ENCODE peak calls at places on chromosome 18, in five cellular contexts. Q is stomach, V is cardiac muscle cell, D is uterus, K is A549. Z is an unnamed sample.
A peak's percentile ranks its signal among the peaks of the same experiment; 100 is the strongest.

GRCh38 chr18:26406854-26407517 is 141.4 kb downstream of the KCTD1 start:
- DNase-seq in Q (no peak), V (no peak), D (no peak), K (no peak), Z (no peak)

GRCh38 chr18:13726972-13727331 is 479 bp downstream of the RNMT start:
- DNase-seq in Q (peak; percentile 38), V (peak; percentile 64), D (no peak), K (peak; percentile 43), Z (no peak)

GRCh38 chr18:3283908-3284307 is 22.0 kb downstream of the MYL12B start:
- DNase-seq in Q (no peak), V (no peak), D (no peak), K (no peak), Z (no peak)

GRCh38 chr18:48099481-48100167 is 169.2 kb upstream of the SMAD2 start:
- DNase-seq in Q (no peak), V (no peak), D (peak; percentile 71), K (no peak), Z (no peak)

GRCh38 chr18:13259701-13260100 is 41.1 kb downstream of the LDLRAD4 start:
- DNase-seq in Q (no peak), V (no peak), D (no peak), K (no peak), Z (no peak)

GRCh38 chr18:13136056-13136688 is 82.4 kb upstream of the LDLRAD4 start:
- DNase-seq in Q (no peak), V (no peak), D (no peak), K (no peak), Z (no peak)

GRCh38 chr18:25103468-25104155 is 248.4 kb downstream of the ZNF521 start:
- DNase-seq in Q (no peak), V (no peak), D (no peak), K (no peak), Z (no peak)

GRCh38 chr18:49510393-49511115 is 23.5 kb upstream of the C18orf32 start:
- DNase-seq in Q (peak; percentile 38), V (peak; percentile 70), D (peak; percentile 32), K (peak; percentile 54), Z (no peak)

GRCh38 chr18:12236934-12237832 is 17.0 kb upstream of the CIDEA start:
- DNase-seq in Q (peak; percentile 75), V (peak; percentile 73), D (peak; percentile 65), K (peak; percentile 57), Z (no peak)

GRCh38 chr18:13725566-13726227 is 661 bp downstream of the FAM210A start:
- DNase-seq in Q (no peak), V (peak; percentile 7), D (no peak), K (peak; percentile 1), Z (no peak)

GRCh38 chr18:50662775-50663383 is 103.0 kb downstream of the MAPK4 start:
- DNase-seq in Q (no peak), V (no peak), D (no peak), K (no peak), Z (no peak)

GRCh38 chr18:3360211-3360610 is 89.8 kb upstream of the TGIF1 start:
- DNase-seq in Q (no peak), V (no peak), D (no peak), K (no peak), Z (no peak)

GRCh38 chr18:74454279-74454741 is 2.8 kb downstream of the DIPK1C start:
- DNase-seq in Q (no peak), V (no peak), D (no peak), K (no peak), Z (no peak)

GRCh38 chr18:11178951-11179549 is 29.7 kb upstream of the PIEZO2 start:
- DNase-seq in Q (no peak), V (peak; percentile 84), D (peak; percentile 48), K (no peak), Z (no peak)

GRCh38 chr18:53796042-53796729 is 428.3 kb downstream of the MBD2 start:
- DNase-seq in Q (no peak), V (peak; percentile 90), D (no peak), K (peak; percentile 7), Z (peak; percentile 59)

GRCh38 chr18:49753643-49754042 is 59.7 kb downstream of the ACAA2 start:
- DNase-seq in Q (no peak), V (no peak), D (no peak), K (no peak), Z (no peak)

GRCh38 chr18:37362158-37362890 is 203.3 kb downstream of the CELF4 start:
- DNase-seq in Q (no peak), V (no peak), D (no peak), K (no peak), Z (no peak)
- H3K27ac ChIP-seq in Q (no peak overlapping the region), V (no peak overlapping the region), D (no peak overlapping the region), K (no peak overlapping the region), Z (no peak overlapping the region)

GRCh38 chr18:67518566-67518965 is 2.0 kb upstream of the DSEL start:
- DNase-seq in Q (no peak), V (no peak), D (no peak), K (no peak), Z (no peak)
- H3K27ac ChIP-seq in Q (peak overlapping the region; percentile 93), V (no peak overlapping the region), D (peak overlapping the region; percentile 80), K (no peak overlapping the region), Z (no peak overlapping the region)

GRCh38 chr18:64238076-64238475 is 89.2 kb upstream of the LINC00305 start:
- DNase-seq in Q (no peak), V (no peak), D (no peak), K (no peak), Z (no peak)

GRCh38 chr18:64240301-64240700 is 91.4 kb upstream of the LINC00305 start:
- DNase-seq in Q (no peak), V (no peak), D (no peak), K (no peak), Z (no peak)

GRCh38 chr18:64233855-64234254 is 85.0 kb upstream of the LINC00305 start:
- DNase-seq in Q (no peak), V (no peak), D (no peak), K (no peak), Z (no peak)

GRCh38 chr18:64234336-64234735 is 85.4 kb upstream of the LINC00305 start:
- DNase-seq in Q (no peak), V (no peak), D (no peak), K (no peak), Z (no peak)
- H3K27ac ChIP-seq in Q (no peak overlapping the region), V (no peak overlapping the region), D (no peak overlapping the region), K (no peak overlapping the region), Z (no peak overlapping the region)

DNA sequence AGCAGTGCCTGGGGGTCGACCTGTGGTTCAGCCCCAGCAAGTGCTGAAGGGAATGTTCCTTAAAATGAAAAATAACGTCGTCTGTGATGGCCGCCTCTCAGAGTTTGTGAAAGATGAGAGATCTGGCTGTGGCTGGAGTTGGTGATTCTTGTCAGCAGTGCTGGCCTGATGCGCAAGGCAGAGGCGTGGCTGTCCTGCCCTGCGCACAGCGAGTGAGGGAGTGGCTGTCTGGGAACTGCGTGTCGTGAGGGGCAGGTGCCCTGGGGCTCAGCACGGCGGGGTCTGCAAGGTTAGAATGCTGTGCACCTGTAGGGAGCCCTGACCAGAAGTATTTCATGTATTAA is 8.8 kb downstream of the NFATC1 start:
- DNase-seq in Q (no peak), V (no peak), D (no peak), K (no peak), Z (no peak)
- H3K27ac ChIP-seq in Q (peak overlapping the region; percentile 71), V (no peak overlapping the region), D (no peak overlapping the region), K (no peak overlapping the region), Z (no peak overlapping the region)

GRCh38 chr18:46859855-46860254 is 57.5 kb downstream of the PIAS2 start:
- DNase-seq in Q (no peak), V (peak; percentile 34), D (no peak), K (no peak), Z (no peak)
- H3K27ac ChIP-seq in Q (no peak overlapping the region), V (no peak overlapping the region), D (no peak overlapping the region), K (no peak overlapping the region), Z (no peak overlapping the region)

DNA sequence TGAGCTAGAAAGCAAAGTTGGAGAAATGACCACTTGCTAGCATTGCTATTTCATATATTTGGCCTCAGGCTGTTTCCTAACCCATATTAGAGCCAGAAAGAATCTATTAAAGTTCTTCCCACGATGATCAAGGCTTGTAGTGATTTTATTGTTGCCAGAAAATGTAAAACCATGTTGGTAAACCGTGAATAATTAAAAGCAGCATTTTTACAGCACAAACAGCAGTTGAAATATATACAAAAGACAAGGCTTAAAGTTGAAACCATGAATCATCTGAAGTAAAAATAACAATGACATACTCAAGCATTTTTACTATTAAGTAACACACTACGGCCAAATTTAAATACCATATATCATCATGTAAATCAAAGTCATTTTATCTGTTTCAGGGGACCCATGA is 27.7 kb upstream of the DSC3 start:
- DNase-seq in Q (no peak), V (no peak), D (no peak), K (no peak), Z (no peak)
- H3K27ac ChIP-seq in Q (no peak overlapping the region), V (no peak overlapping the region), D (no peak overlapping the region), K (no peak overlapping the region), Z (no peak overlapping the region)

DNA sequence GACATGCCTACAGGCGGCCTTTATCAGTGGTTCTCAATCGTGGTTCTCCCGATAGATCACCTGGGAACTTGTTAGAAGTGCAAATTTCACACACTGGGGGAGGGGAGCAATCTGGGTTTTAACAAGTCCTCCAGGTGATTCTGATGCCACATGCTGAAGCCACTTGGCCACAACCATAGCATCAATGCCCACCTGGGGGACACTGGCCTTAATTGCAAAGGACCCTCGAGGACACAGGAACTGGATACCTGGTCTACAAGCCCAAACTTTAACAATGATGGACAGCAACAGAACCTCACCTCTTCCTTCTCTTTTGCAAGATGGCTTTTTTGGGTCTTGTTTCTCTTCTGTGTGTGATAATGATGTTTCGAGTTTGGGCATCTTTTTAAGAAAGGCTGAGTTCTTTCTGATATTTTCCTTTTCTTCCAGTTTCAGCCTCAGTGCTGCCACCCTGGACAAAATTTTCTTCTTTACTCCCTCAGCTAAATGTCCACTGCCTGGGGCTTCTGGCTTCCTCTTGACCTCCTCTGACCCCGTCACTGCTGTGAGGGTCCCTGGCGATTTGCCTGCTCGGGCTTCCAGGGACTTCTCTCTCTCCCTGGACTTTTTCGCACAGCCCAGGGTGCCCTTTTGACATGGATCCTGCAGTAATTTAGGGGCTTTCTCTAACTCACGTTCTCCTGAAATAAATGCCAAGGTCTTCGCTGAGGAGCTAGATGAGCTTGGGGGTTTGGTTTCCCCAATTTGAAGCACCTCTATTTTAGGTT is 94.2 kb downstream of the ALPK2 start:
- DNase-seq in Q (no peak), V (no peak), D (no peak), K (no peak), Z (no peak)
- H3K27ac ChIP-seq in Q (no peak overlapping the region), V (peak overlapping the region; percentile 95), D (no peak overlapping the region), K (peak overlapping the region; percentile 52), Z (no peak overlapping the region)

GRCh38 chr18:44958450-44958849 is 277.8 kb downstream of the SETBP1 start:
- DNase-seq in Q (no peak), V (no peak), D (no peak), K (no peak), Z (peak; percentile 49)
- H3K27ac ChIP-seq in Q (no peak overlapping the region), V (no peak overlapping the region), D (peak overlapping the region; percentile 33), K (no peak overlapping the region), Z (no peak overlapping the region)

GRCh38 chr18:73409242-73409641 is 541.5 kb upstream of the NETO1 start:
- DNase-seq in Q (no peak), V (no peak), D (no peak), K (no peak), Z (no peak)
- H3K27ac ChIP-seq in Q (no peak overlapping the region), V (no peak overlapping the region), D (no peak overlapping the region), K (no peak overlapping the region), Z (no peak overlapping the region)